ENCODE peak calls at places on chromosomes 1 and 21, in four cellular contexts. W is left ventricle myocardium inferior, L is GM23248, J is keratinocyte. C is an unnamed sample.

GRCh38 chr1:38000529-38001453 is 4.5 kb downstream of the FHL3 start:
- DNase-seq in W (peak; percentile 49), L (peak; percentile 83), J (no peak), C (peak; percentile 89)

GRCh38 chr1:156484480-156485058 is 16.0 kb downstream of the MEF2D start:
- DNase-seq in W (no peak), L (no peak), J (no peak), C (no peak)

GRCh38 chr1:116934586-116935207 is 25.0 kb downstream of the PTGFRN start:
- DNase-seq in W (no peak), L (no peak), J (no peak), C (peak; percentile 14)

GRCh38 chr1:61436491-61437120 is 288.3 kb downstream of the TM2D1 start:
- DNase-seq in W (no peak), L (no peak), J (no peak), C (peak; percentile 13)

GRCh38 chr1:53583021-53583902 is 124.1 kb downstream of the DMRTB1 start:
- DNase-seq in W (no peak), L (peak; percentile 61), J (no peak), C (peak; percentile 64)

GRCh38 chr1:228164561-228165371 is 838 bp upstream of the IBA57 start:
- DNase-seq in W (no peak), L (no peak), J (no peak), C (no peak)

GRCh38 chr21:27572681-27573080 is 605.8 kb upstream of the ADAMTS5 start:
- DNase-seq in W (no peak), L (peak; percentile 92), J (no peak), C (peak; percentile 82)

GRCh38 chr1:160048335-160048734 is 16.5 kb upstream of the PIGM start:
- DNase-seq in W (no peak), L (no peak), J (no peak), C (no peak)

GRCh38 chr1:222880586-222880985 is 65.7 kb downstream of the DISP1 start:
- DNase-seq in W (no peak), L (peak; percentile 75), J (no peak), C (peak; percentile 50)

GRCh38 chr1:11550664-11551283 is 71.8 kb downstream of the DISP3 start:
- DNase-seq in W (peak; percentile 42), L (peak; percentile 83), J (no peak), C (peak; percentile 68)

GRCh38 chr1:44723496-44724407 is 7.2 kb downstream of the RNU5D-1 start:
- DNase-seq in W (peak; percentile 29), L (no peak), J (no peak), C (no peak)

GRCh38 chr1:115838805-115839705 is 1.9 kb downstream of the NHLH2 start:
- DNase-seq in W (no peak), L (peak; percentile 59), J (no peak), C (peak; percentile 25)

GRCh38 chr21:36980280-36981048 is 14.0 kb upstream of the HLCS start:
- DNase-seq in W (peak; percentile 21), L (peak; percentile 58), J (no peak), C (peak; percentile 25)

GRCh38 chr1:95679262-95679661 is 445.3 kb downstream of the RWDD3 start:
- DNase-seq in W (no peak), L (no peak), J (no peak), C (no peak)

GRCh38 chr1:195663549-195664280 is 944.5 kb downstream of the KCNT2 start:
- DNase-seq in W (no peak), L (peak; percentile 87), J (peak; percentile 15), C (peak; percentile 74)

GRCh38 chr1:35298464-35298863 is 30.0 kb downstream of the ZMYM4 start:
- DNase-seq in W (no peak), L (peak; percentile 68), J (no peak), C (peak; percentile 60)

GRCh38 chr1:11847667-11848445 is at the start of gene NPPA:
- DNase-seq in W (peak; percentile 26), L (no peak), J (no peak), C (no peak)

GRCh38 chr21:43959231-43960041 is 52.7 kb upstream of the TRAPPC10 start:
- DNase-seq in W (no peak), L (no peak), J (no peak), C (no peak)

GRCh38 chr1:156670359-156670758 is 6.8 kb downstream of the NES start:
- DNase-seq in W (no peak), L (no peak), J (no peak), C (no peak)

GRCh38 chr1:20093940-20094391 is 24.0 kb downstream of the PLA2G5 start:
- DNase-seq in W (peak; percentile 79), L (peak; percentile 65), J (no peak), C (no peak)

GRCh38 chr1:89499320-89499719 is 25.3 kb upstream of the LRRC8B start:
- DNase-seq in W (no peak), L (no peak), J (no peak), C (no peak)

GRCh38 chr1:170700842-170701305 is 36.9 kb downstream of the PRRX1 start:
- DNase-seq in W (no peak), L (peak; percentile 66), J (no peak), C (peak; percentile 64)

GRCh38 chr1:59638172-59638800 is 176.5 kb upstream of the HOOK1 start:
- DNase-seq in W (no peak), L (peak; percentile 81), J (no peak), C (peak; percentile 61)

GRCh38 chr21:45846373-45847160 is 135.0 kb upstream of the COL6A1 start:
- DNase-seq in W (peak; percentile 43), L (peak; percentile 43), J (no peak), C (no peak)

GRCh38 chr1:36889846-36890245 is 144.5 kb downstream of the GRIK3 start:
- DNase-seq in W (no peak), L (no peak), J (no peak), C (no peak)

GRCh38 chr1:23577056-23577985 is 18.0 kb upstream of the ID3 start:
- DNase-seq in W (no peak), L (peak; percentile 92), J (no peak), C (peak; percentile 97)

GRCh38 chr1:207938016-207938415 is 27.1 kb upstream of the CD34 start:
- DNase-seq in W (no peak), L (peak; percentile 78), J (no peak), C (no peak)
- H3K27ac ChIP-seq in W (peak overlapping the region; percentile 25), L (peak overlapping the region; percentile 28), J (no peak overlapping the region), C (no peak overlapping the region)

DNA sequence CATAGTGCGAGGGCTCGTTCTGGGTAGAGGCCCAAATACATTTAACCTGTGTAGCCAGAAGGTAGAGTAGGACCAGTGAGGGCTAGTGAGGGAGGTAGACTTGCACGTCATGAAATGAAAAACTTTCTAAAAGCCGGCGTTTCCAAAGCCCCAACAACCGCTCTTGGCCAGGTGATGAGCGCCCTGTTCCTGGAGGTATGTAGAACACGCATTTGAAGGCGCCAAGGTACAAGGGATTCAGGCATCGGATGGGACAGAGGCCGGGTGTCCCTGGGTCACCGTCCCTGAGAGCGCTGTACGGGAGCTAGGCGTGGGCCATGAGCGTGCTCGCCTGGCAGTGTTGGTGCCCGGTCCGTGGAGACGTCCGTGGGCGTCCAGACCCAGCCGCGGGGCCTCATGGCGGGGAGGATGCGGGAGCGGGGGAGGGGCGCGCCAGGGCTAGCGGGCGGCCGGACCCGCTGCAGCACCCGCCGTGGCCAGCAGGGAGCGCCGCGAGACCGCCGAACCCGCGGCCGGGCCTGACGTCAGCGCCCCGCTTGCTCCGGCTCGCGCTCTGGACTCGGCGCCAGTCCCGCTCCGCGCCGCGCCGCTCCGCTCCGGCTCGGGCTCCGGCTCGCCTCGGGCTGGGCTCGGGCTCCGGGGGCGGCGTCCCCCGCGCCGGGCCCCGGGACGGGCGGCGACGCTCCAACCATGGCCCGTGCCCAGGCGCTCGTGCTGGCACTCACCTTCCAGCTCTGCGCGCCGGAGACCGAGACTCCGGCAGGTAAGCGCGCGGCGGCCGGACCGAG is at the start of gene PTPRU:
- DNase-seq in W (peak; percentile 81), L (peak; percentile 90), J (no peak), C (peak; percentile 62)
- H3K27ac ChIP-seq in W (peak within 1 kb of the TSS; percentile 75), L (no peak within 1 kb of the TSS), J (peak within 1 kb of the TSS; percentile 26), C (no peak within 1 kb of the TSS)

GRCh38 chr1:91761303-91761721 is 124.6 kb downstream of the TGFBR3 start:
- DNase-seq in W (no peak), L (peak; percentile 16), J (no peak), C (no peak)
- H3K27ac ChIP-seq in W (peak overlapping the region; percentile 65), L (no peak overlapping the region), J (no peak overlapping the region), C (no peak overlapping the region)

GRCh38 chr21:41164052-41164451 is 3.9 kb upstream of the BACE2 start:
- DNase-seq in W (no peak), L (no peak), J (no peak), C (no peak)
- H3K27ac ChIP-seq in W (no peak overlapping the region), L (no peak overlapping the region), J (no peak overlapping the region), C (no peak overlapping the region)

GRCh38 chr1:39106949-39107740 is 81.0 kb downstream of the NDUFS5 start:
- DNase-seq in W (no peak), L (peak; percentile 16), J (no peak), C (peak; percentile 57)
- H3K27ac ChIP-seq in W (peak overlapping the region; percentile 96), L (peak overlapping the region; percentile 77), J (peak overlapping the region; percentile 100), C (peak overlapping the region; percentile 97)

C was measured in mesenchymal stem cell.